ENCODE peak calls at places on chromosomes 3 and 15, in four cellular contexts. W, R, A and J are unnamed samples.

GRCh38 chr15:64574220-64574994 is 114.0 kb downstream of the ZNF609 start:
- DNase-seq in W (peak), R (peak), A (no peak), J (no peak)

GRCh38 chr15:63232943-63233342 is 43.5 kb downstream of the RAB8B start:
- DNase-seq in R (no peak), W (peak), A (no peak), J (peak)

GRCh38 chr15:68316061-68316804 is 38.7 kb downstream of the FEM1B start:
- DNase-seq in W (no peak), A (peak), R (no peak), J (no peak)

GRCh38 chr3:116051586-116051985 is 393.7 kb downstream of the LSAMP start:
- DNase-seq in R (no peak), A (no peak), W (no peak), J (no peak)

GRCh38 chr3:108001457-108001856 is 89.4 kb downstream of the CD47 start:
- DNase-seq in W (peak), R (no peak), A (no peak), J (peak)

GRCh38 chr3:151087648-151088047 is 2.2 kb downstream of the MED12L start:
- DNase-seq in R (no peak), W (no peak), A (no peak), J (no peak)

GRCh38 chr3:9644245-9644644 is 5.1 kb upstream of the MTMR14 start:
- DNase-seq in A (no peak), W (no peak), R (no peak), J (no peak)

GRCh38 chr3:196712514-196713413 is 587 bp downstream of the PIGX start:
- DNase-seq in R (peak), W (peak), A (no peak), J (peak)

GRCh38 chr15:62895905-62896316 is 146.6 kb upstream of the TPM1 start:
- DNase-seq in W (peak), A (no peak), R (peak), J (no peak)

GRCh38 chr3:122975163-122975923 is 52.2 kb downstream of the SEMA5B start:
- DNase-seq in A (no peak), W (peak), R (peak), J (peak)

GRCh38 chr3:36937492-36937891 is 7.4 kb downstream of the TRANK1 start:
- DNase-seq in A (no peak), R (no peak), W (no peak), J (no peak)

GRCh38 chr3:13112521-13113345 is 39.5 kb upstream of the IQSEC1 start:
- DNase-seq in R (no peak), A (no peak), W (no peak), J (no peak)

GRCh38 chr3:11717301-11717700 is 73.6 kb upstream of the VGLL4 start:
- DNase-seq in A (no peak), W (peak), R (peak), J (no peak)

GRCh38 chr3:151395806-151396205 is 11.3 kb upstream of the P2RY12 start:
- DNase-seq in W (peak), A (no peak), R (peak), J (peak)

GRCh38 chr3:135084976-135085375 is 289.9 kb downstream of the EPHB1 start:
- DNase-seq in A (no peak), W (no peak), R (no peak), J (no peak)

GRCh38 chr15:68321229-68321628 is 43.7 kb downstream of the FEM1B start:
- DNase-seq in R (no peak), W (no peak), A (no peak), J (no peak)

GRCh38 chr15:62648954-62649353 is 393.6 kb upstream of the TPM1 start:
- DNase-seq in R (no peak), W (peak), A (no peak), J (peak)

GRCh38 chr3:157082305-157082981 is 77.5 kb downstream of the CCNL1 start:
- DNase-seq in A (no peak), W (no peak), R (peak), J (no peak)

GRCh38 chr3:128335621-128336296 is 130.9 kb downstream of the DNAJB8 start:
- DNase-seq in A (no peak), R (no peak), W (no peak), J (no peak)

GRCh38 chr3:112858410-112859069 is 11.9 kb upstream of the CD200R1L start:
- DNase-seq in A (no peak), R (peak), W (no peak), J (peak)

GRCh38 chr3:189298469-189299375 is 127.0 kb downstream of the TPRG1 start:
- DNase-seq in W (no peak), R (no peak), A (no peak), J (peak)

GRCh38 chr3:36866358-36866757 is 78.5 kb downstream of the TRANK1 start:
- DNase-seq in R (no peak), A (no peak), W (no peak), J (no peak)

GRCh38 chr3:53175613-53176537 is 14.9 kb downstream of the PRKCD start:
- DNase-seq in A (no peak), R (no peak), W (no peak), J (no peak)

GRCh38 chr3:126264381-126264780 is 84.0 kb upstream of the ALDH1L1 start:
- DNase-seq in A (no peak), W (no peak), R (no peak), J (no peak)

GRCh38 chr15:84572231-84572630 is 28.6 kb upstream of the ZSCAN2 start:
- DNase-seq in W (no peak), R (no peak), A (no peak), J (no peak)

GRCh38 chr3:14256046-14256445 is 77.4 kb downstream of the LSM3 start:
- DNase-seq in W (peak), R (no peak), A (no peak), J (no peak)

GRCh38 chr3:116059421-116060096 is 385.7 kb downstream of the LSAMP start:
- DNase-seq in W (peak), R (peak), A (no peak), J (no peak)

GRCh38 chr3:50204052-50204803 is 843 bp upstream of the SLC38A3 start:
- DNase-seq in W (no peak), A (no peak), R (no peak), J (no peak)

GRCh38 chr3:94162700-94163099 is 99.8 kb downstream of the NSUN3 start:
- DNase-seq in W (no peak), R (peak), A (no peak), J (peak)

DNA sequence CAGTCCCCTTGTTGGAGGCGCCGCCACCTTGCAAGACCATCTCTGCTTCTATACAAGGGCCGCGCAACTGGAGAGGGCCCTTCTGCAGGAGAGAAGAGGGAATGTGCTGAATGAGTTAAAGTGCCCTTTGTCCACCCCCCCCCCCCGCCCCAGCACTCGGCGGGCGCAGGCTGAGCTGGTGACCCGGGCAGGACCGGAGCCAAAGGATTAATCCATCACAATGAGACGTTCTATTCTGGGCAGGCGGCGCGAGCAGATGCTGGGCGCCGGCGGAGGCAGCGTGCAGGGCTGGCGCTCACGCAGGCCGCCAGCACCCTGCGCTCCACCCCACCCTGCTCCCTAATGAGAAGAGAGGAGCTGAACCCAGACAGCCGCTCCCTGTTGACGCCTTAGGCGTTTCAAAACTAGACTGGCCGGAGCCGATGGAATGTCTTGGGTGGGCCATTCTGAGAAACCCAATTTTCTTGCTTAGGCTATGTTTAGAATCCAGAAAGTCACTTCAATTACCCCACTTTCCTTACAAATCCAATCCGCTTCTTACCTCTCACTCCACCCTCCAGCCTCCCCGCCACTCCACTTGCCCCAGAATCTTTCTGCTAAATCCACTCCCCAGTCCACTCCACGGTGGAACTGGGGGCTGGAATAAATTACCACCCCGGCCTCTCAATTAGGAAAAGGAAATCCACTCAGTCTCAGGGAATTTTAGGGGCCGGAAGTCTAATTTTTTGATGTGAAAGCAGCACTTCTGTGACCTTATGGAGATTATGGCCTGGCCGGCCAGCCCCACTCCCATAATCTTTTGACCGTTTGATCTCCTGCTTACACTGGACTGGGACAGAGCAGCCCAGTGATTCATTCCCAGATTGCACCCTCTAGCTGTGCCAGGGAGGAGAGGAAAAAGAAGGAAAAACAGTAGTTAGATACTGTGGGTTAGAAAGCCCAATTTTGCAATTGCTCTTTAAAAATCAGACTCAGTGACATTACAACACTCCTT is 32.7 kb downstream of the GJD2 start:
- DNase-seq in W (peak), A (peak), R (peak), J (no peak)
- TF ChIP-seq CTCF in W (no peak), A (no peak), R (no peak), J (no peak)

DNA sequence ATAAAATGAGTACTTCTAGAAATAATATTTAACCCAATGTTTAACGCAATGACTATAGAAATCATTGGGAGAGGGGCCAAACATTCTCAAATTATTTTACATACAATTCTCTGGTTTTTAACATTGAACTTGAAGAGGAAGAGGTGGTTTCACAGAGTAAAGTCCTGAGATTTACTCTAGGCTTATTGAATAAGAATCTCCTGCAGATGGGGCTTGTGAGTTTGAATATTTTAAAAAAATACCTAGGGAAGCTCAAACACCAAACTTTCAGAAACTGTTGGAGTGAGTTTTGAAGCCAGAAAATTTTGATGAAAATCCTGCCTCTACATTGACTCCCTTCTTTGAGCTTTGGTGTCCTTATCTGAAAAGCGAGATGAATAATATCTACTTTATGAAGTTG is 906.6 kb downstream of the TUSC7 start:
- DNase-seq in R (no peak), A (no peak), W (no peak), J (no peak)
- TF ChIP-seq CTCF in R (no peak), A (no peak), W (no peak), J (no peak)

GRCh38 chr15:57611938-57612337 is 20.2 kb downstream of the MYZAP start:
- DNase-seq in A (no peak), W (peak), R (no peak), J (no peak)
- TF ChIP-seq CTCF in A (no peak), W (peak), R (peak), J (no peak)

GRCh38 chr3:99114565-99115291 is 213.2 kb upstream of the DCBLD2 start:
- DNase-seq in W (peak), A (no peak), R (peak), J (peak)
- TF ChIP-seq CTCF in W (peak), A (peak), R (peak), J (peak)

GRCh38 chr3:45592830-45593707 is 1.5 kb upstream of the LIMD1 start:
- DNase-seq in R (peak), W (peak), A (peak), J (peak)
- TF ChIP-seq CTCF in R (peak), W (peak), A (peak), J (peak)

GRCh38 chr3:186852994-186853393 is 10.5 kb downstream of the ADIPOQ start:
- DNase-seq in A (no peak), W (no peak), R (no peak), J (no peak)

GRCh38 chr3:186844908-186845307 is 2.4 kb downstream of the ADIPOQ start:
- DNase-seq in A (no peak), W (no peak), R (no peak), J (no peak)

GRCh38 chr3:186847437-186847836 is 4.9 kb downstream of the ADIPOQ start:
- DNase-seq in W (no peak), A (no peak), R (no peak), J (peak)

GRCh38 chr3:186854146-186854545 is 11.6 kb downstream of the ADIPOQ start:
- DNase-seq in R (no peak), W (no peak), A (no peak), J (no peak)

DNA sequence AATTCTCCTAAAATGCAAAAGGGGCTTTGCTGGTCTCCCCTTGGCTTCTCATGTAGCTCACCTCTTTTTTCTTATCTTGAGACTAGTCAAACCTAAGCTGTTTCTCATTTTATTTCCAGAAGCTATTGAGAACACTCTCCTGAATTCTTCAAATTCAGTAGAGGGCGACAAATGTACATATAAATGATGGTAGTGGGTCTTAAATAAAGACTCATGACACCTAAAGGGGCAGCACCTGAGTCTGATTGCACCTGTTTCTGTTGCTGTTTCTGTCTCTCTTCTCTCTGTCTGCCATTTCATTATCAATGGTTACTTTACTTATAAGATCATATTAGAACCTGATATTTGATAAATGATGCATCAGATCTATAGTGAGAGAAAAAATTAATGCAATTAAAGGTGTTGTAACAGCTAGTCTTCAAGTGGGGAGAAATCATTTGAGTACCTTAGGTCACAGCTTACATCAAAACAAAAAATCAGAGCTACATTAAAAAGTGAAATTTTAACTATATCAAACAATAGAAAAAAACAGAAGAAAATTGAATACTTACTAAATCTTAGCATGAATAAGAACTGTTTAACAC is 7.0 kb downstream of the ADIPOQ start:
- DNase-seq in A (no peak), W (peak), R (no peak), J (peak)
- TF ChIP-seq CTCF in A (peak), W (peak), R (peak), J (peak)

GRCh38 chr15:23855260-23855659 is 168.2 kb upstream of the NDN start:
- DNase-seq in R (no peak), W (no peak), A (no peak), J (no peak)

GRCh38 chr15:23854535-23855252 is 167.6 kb upstream of the NDN start:
- DNase-seq in W (no peak), R (no peak), A (no peak), J (no peak)

GRCh38 chr15:23857028-23857641 is 170.0 kb upstream of the NDN start:
- DNase-seq in A (peak), R (peak), W (peak), J (peak)

GRCh38 chr15:23853291-23853690 is 166.2 kb upstream of the NDN start:
- DNase-seq in W (no peak), R (no peak), A (no peak), J (no peak)

GRCh38 chr15:23855947-23856346 is 168.8 kb upstream of the NDN start:
- DNase-seq in A (no peak), R (no peak), W (no peak), J (no peak)
- TF ChIP-seq CTCF in A (no peak), R (no peak), W (no peak), J (no peak)

GRCh38 chr3:72995337-72995736 is 1.3 kb upstream of the PPP4R2 start:
- DNase-seq in W (no peak), A (no peak), R (no peak), J (no peak)

GRCh38 chr3:72996121-72996472 is 514 bp upstream of the PPP4R2 start:
- DNase-seq in W (no peak), A (no peak), R (no peak), J (no peak)

GRCh38 chr3:72998489-72998888 is 1.9 kb downstream of the PPP4R2 start:
- DNase-seq in W (peak), R (no peak), A (no peak), J (no peak)

GRCh38 chr3:72997421-72997961 is 880 bp downstream of the PPP4R2 start:
- DNase-seq in W (peak), A (peak), R (peak), J (peak)

DNA sequence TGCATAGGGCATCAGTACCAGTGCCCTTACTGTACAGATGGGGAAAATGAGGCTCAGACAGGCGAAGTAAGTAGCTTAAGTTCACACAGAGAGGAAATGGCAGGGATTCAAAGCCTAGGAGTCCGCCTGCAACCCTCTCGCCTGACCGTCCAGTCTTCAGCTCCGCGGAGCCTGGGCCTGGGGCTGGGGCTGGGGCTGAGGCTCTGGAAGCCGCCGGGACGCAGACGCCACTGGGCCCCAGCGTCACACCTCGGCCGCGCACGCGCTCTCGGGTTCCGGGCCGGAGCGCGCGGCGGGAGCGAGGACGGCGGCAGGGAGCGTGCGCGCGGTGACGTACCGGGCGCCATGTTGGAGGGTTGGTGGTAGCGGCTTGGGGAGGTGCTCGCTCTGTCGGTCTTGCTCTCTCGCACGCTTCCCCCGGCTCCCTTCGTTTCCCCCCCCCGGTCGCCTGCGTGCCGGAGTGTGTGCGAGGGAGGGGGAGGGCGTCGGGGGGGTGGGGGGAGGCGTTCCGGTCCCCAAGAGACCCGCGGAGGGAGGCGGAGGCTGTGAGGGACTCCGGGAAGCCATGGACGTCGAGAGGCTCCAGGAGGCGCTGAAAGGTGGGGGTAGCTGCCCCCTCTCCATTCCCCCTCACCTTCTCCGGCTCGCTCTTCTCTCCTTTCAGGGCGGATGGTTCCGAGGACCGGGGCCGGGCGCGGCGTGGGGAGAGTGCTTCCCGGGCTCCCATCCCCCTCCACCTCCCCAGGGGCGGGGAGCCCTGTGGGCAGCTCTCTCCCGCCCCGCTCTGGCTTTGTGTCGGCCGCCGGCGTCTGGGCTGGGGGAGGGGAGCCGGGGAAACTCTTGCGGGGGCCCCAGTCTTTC is at the start of gene PPP4R2:
- DNase-seq in A (peak), W (peak), R (peak), J (peak)
- TF ChIP-seq CTCF in A (no peak), W (no peak), R (no peak), J (no peak)

GRCh38 chr3:66836363-66837152 is 161.5 kb upstream of the KBTBD8 start:
- DNase-seq in R (no peak), A (no peak), W (no peak), J (no peak)
- TF ChIP-seq CTCF in R (no peak), A (peak), W (no peak), J (no peak)

GRCh38 chr3:43879166-43879565 is 188.4 kb downstream of the ABHD5 start:
- DNase-seq in A (no peak), W (peak), R (no peak), J (peak)
- TF ChIP-seq CTCF in A (peak), W (peak), R (peak), J (no peak)